ENCODE peak calls at places on chromosomes 11 and 22, in six cellular contexts. S is ovary, W is lower leg skin, G is HCT116, Z is breast epithelium, Q is thyroid gland. R is an unnamed sample.

GRCh38 chr11:21704539-21704938 is 488.3 kb upstream of the ANO5 start:
- DNase-seq in S (no peak), W (no peak), G (no peak), Z (no peak), Q (no peak), R (no peak)

GRCh38 chr11:209275-210121 is 2.0 kb downstream of the RIC8A start:
- DNase-seq in W (no peak), S (no peak), G (no peak), Z (no peak), Q (no peak), R (peak)

GRCh38 chr11:59666969-59667368 is 1.9 kb downstream of the PATL1 start:
- DNase-seq in Q (no peak), Z (no peak), G (no peak), S (no peak), W (no peak), R (no peak)

GRCh38 chr11:46554205-46555162 is 39.3 kb downstream of the AMBRA1 start:
- DNase-seq in Z (no peak), Q (peak), G (peak), S (no peak), W (peak), R (no peak)

GRCh38 chr11:8063319-8063718 is 17.7 kb upstream of the TUB start:
- DNase-seq in Z (no peak), Q (peak), G (no peak), W (no peak), S (peak), R (peak)

GRCh38 chr11:76248210-76248609 is 41.9 kb upstream of the WNT11 start:
- DNase-seq in W (no peak), G (no peak), Q (no peak), S (no peak), Z (no peak), R (peak)

GRCh38 chr11:99973993-99974392 is 713.1 kb upstream of the ARHGAP42 start:
- DNase-seq in Q (no peak), Z (no peak), G (no peak), S (no peak), W (no peak), R (no peak)

GRCh38 chr22:30892286-30892685 is 76.3 kb downstream of the MORC2 start:
- DNase-seq in W (no peak), S (no peak), Q (no peak), Z (no peak), G (no peak), R (no peak)

GRCh38 chr11:21814169-21814568 is 378.7 kb upstream of the ANO5 start:
- DNase-seq in W (no peak), Q (no peak), S (no peak), G (no peak), Z (no peak), R (no peak)

GRCh38 chr11:68461284-68461861 is 821 bp downstream of the PPP6R3 start:
- DNase-seq in Q (no peak), G (no peak), S (no peak), W (no peak), Z (no peak), R (no peak)

GRCh38 chr22:19479358-19480172 is at the start of gene CDC45:
- DNase-seq in S (peak), Q (peak), G (peak), W (peak), Z (peak), R (peak)
- TF ChIP-seq POLR2A in S (no peak), Q (no peak), G (no peak), W (no peak), Z (no peak), R (no peak)

GRCh38 chr11:130426223-130427048 is 2.0 kb downstream of the ADAMTS8 start:
- DNase-seq in S (no peak), W (no peak), Q (peak), Z (no peak), G (no peak), R (no peak)
- H3K4me3 ChIP-seq in S (no peak), W (no peak), Q (no peak), Z (peak), G (no peak), R (no peak)

GRCh38 chr22:21657020-21657360 is 8.8 kb upstream of the PPIL2 start:
- DNase-seq in G (no peak), W (no peak), S (no peak), Z (no peak), Q (no peak), R (no peak)

GRCh38 chr22:21660904-21661303 is 4.9 kb upstream of the PPIL2 start:
- DNase-seq in G (no peak), W (no peak), Q (no peak), S (no peak), Z (no peak), R (no peak)

GRCh38 chr22:21659864-21660525 is 5.8 kb upstream of the PPIL2 start:
- DNase-seq in W (no peak), S (no peak), Q (no peak), Z (no peak), G (no peak), R (no peak)

GRCh38 chr22:21661991-21662390 is 3.8 kb upstream of the PPIL2 start:
- DNase-seq in Q (no peak), W (no peak), S (no peak), G (no peak), Z (no peak), R (no peak)

GRCh38 chr22:21657361-21658118 is 8.3 kb upstream of the PPIL2 start:
- DNase-seq in W (peak), G (peak), Z (no peak), Q (peak), S (no peak), R (peak)
- TF ChIP-seq POLR2A in W (no peak), G (peak), Z (no peak), Q (peak), S (no peak), R (no peak)

GRCh38 chr22:50184541-50185383 is 951 bp upstream of the TRABD start:
- DNase-seq in Q (no peak), S (peak), G (no peak), W (no peak), Z (no peak), R (no peak)

GRCh38 chr22:50182176-50183081 is 3.3 kb upstream of the TRABD start:
- DNase-seq in G (no peak), W (no peak), Q (peak), S (peak), Z (peak), R (peak)

GRCh38 chr22:50183141-50183971 is 2.4 kb upstream of the TRABD start:
- DNase-seq in S (peak), G (no peak), W (no peak), Q (no peak), Z (no peak), R (peak)

GRCh38 chr22:50185384-50186087 is at the start of gene TRABD:
- DNase-seq in Z (peak), G (peak), Q (peak), W (peak), S (peak), R (peak)

GRCh38 chr22:50184004-50184461 is 1.7 kb upstream of the TRABD start:
- DNase-seq in W (no peak), Z (peak), S (peak), Q (peak), G (no peak), R (peak)
- H3K4me3 ChIP-seq in W (no peak), Z (peak), S (no peak), Q (no peak), G (no peak), R (no peak)